ENCODE peak calls at places on chromosomes 5 and 9, in five cellular contexts. U is WTC11, I is GM12864, O is GM20000, E is RWPE1. A is an unnamed sample.

GRCh38 chr9:6924988-6925563 is 167.3 kb downstream of the KDM4C start:
- DNase-seq in O (no peak), E (no peak), U (no peak), I (no peak), A (no peak)

GRCh38 chr9:114919611-114920010 is 10.8 kb downstream of the TNFSF8 start:
- DNase-seq in U (no peak), I (no peak), O (no peak), E (no peak), A (no peak)

GRCh38 chr9:133713960-133714495 is 24.1 kb downstream of the SARDH start:
- DNase-seq in U (no peak), O (no peak), E (no peak), I (no peak), A (no peak)

GRCh38 chr5:128736567-128736966 is 198.5 kb upstream of the FBN2 start:
- DNase-seq in O (no peak), E (peak; percentile 13), I (no peak), U (no peak), A (no peak)

GRCh38 chr9:124311283-124311682 is 53.5 kb downstream of the NEK6 start:
- DNase-seq in O (no peak), U (peak; percentile 53), E (no peak), I (no peak), A (no peak)

GRCh38 chr5:173320259-173320658 is 8.0 kb downstream of the STC2 start:
- DNase-seq in E (no peak), O (no peak), U (no peak), I (no peak), A (no peak)

GRCh38 chr5:19546521-19546920 is 441.5 kb downstream of the CDH18 start:
- DNase-seq in E (no peak), O (no peak), I (no peak), U (no peak), A (no peak)

GRCh38 chr9:114134827-114135396 is 20.4 kb upstream of the COL27A1 start:
- DNase-seq in O (no peak), U (no peak), E (no peak), I (no peak), A (no peak)

GRCh38 chr9:117718085-117718484 is 13.9 kb downstream of the TLR4 start:
- DNase-seq in I (peak; percentile 46), U (no peak), E (no peak), O (peak; percentile 25), A (peak; percentile 7)

GRCh38 chr5:178329331-178329730 is 96.7 kb upstream of the PHYKPL start:
- DNase-seq in I (no peak), U (no peak), E (no peak), O (no peak), A (no peak)

GRCh38 chr9:94799578-94800264 is 73.2 kb downstream of the AOPEP start:
- DNase-seq in U (no peak), E (peak; percentile 65), O (no peak), I (no peak), A (no peak)

GRCh38 chr5:149011084-149011483 is 51.8 kb downstream of the SH3TC2 start:
- DNase-seq in E (peak; percentile 93), U (no peak), I (no peak), O (no peak), A (no peak)

GRCh38 chr5:143495124-143495523 is 91.6 kb upstream of the NR3C1 start:
- DNase-seq in U (no peak), E (peak; percentile 56), O (no peak), I (no peak), A (no peak)

GRCh38 chr5:135235551-135236100 is 163.4 kb downstream of the MACROH2A1 start:
- DNase-seq in I (no peak), O (no peak), U (no peak), E (peak; percentile 31), A (no peak)

GRCh38 chr5:60101561-60101960 is 208.0 kb upstream of the PDE4D start:
- DNase-seq in O (no peak), E (no peak), I (no peak), U (no peak), A (no peak)

GRCh38 chr5:178230879-178231735 is 1.5 kb downstream of the PHYKPL start:
- DNase-seq in O (no peak), I (no peak), U (no peak), E (no peak), A (no peak)

GRCh38 chr9:18587988-18588387 is 114.0 kb downstream of the ADAMTSL1 start:
- DNase-seq in I (no peak), O (no peak), E (no peak), U (no peak), A (no peak)

DNA sequence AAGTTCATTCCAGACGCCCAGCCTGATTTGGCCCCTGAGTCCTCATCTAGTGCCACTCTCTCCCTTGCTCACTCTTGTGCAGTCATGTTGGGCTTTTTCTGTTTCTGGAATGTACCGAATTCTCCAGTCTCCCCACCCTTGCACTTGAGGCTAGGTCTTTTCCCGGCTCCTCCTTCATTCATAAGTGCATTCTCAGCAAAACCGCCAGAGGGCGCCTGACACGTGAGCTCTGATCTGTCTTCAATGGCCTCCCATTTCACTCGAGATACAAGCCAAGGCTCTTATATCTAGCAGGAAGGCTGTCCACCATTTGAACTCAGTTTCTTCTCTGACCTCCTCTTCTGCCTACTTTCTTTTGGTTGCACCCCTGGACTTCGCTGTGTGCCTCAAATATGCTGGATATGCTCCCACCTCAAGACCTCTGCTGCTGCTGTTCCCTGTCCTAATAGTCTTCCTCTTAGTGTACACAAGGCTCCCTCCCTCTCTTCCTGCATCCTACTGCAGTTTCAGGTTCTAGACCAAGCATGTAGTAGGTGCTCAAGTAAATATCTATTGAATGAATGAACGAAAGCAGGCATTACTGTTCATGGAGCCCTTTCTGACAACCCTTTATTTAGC is 568.1 kb upstream of the WWC1 start:
- DNase-seq in I (peak; percentile 30), U (peak; percentile 79), O (peak; percentile 75), E (peak; percentile 91), A (peak; percentile 69)
- TF ChIP-seq CTCF in I (peak; percentile 95), U (peak; percentile 93), O (peak; percentile 75), E (peak; percentile 92), A (peak; percentile 84)

GRCh38 chr5:125043781-125044391 is 297.4 kb upstream of the ZNF608 start:
- DNase-seq in E (peak; percentile 88), O (no peak), U (no peak), I (no peak), A (no peak)
- TF ChIP-seq CTCF in E (no peak), O (no peak), U (no peak), I (no peak), A (no peak)

DNA sequence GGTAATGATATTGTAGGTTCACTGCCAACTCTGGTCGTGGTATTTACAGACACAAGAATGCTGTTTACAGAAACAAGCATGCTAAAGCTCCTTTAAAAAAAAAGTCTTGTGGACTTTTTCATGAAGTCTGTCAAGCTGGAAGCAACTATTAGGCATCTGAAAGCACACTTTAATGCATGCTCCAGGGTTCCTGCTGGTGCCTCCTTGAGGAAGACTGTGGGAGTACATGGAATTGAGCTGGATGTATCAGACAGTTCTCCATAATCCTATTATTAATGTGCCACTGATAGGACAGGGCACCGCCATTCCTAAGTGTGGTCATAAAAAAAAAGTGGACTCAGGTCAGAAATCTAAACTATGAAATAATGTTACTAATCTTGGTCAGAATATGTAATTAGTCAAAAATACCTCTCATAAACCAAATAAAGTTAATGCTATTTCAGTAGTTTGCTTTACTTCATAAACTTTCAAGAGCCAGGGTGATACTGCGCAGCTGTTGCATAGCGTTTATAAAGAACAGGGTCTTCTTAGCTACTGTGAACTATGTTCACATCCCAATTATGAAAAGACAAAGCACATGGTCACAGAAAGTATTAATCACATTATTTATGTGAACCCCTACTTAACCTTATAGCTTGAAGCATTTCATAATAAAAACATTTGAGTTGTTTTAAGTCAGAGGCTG is 390.8 kb upstream of the PTGER4 start:
- DNase-seq in O (no peak), E (no peak), U (peak; percentile 11), I (no peak), A (no peak)
- TF ChIP-seq CTCF in O (no peak), E (no peak), U (peak; percentile 8), I (no peak), A (no peak)

GRCh38 chr5:122363623-122364022 is 51.6 kb downstream of the SNCAIP start:
- DNase-seq in U (no peak), I (no peak), E (no peak), O (no peak), A (no peak)
- TF ChIP-seq CTCF in U (no peak), I (no peak), E (no peak), O (no peak), A (no peak)

DNA sequence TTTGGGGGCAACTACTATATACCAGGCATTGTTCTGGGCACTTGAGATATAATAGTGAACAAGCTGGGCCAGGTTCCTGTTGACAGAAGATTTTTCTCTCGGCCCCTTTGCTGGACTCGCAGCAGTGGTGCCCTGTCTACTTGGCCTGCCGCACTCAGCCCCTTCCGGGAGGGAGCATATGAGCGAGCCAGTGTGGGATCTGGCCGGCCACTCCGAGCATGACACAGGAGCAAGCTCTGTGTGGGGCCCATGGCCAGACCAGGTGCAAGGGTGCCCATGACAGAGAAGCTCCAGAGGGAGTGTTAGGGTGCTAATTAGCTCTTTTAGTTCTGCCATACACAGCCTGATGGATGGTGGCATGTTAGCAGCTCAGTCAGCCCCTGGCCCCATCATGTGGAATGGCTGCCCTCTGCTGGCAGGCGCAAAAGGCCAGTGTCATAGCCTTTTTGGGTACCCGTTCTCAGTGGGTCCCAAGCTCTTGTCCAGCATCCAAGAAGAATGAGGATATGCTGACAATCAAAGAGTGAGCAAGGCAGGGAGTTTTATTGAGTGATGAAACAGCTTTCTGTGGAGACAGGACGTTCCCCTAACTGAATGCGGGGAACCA is 9.3 kb upstream of the KIF4B start:
- DNase-seq in O (no peak), U (peak; percentile 69), I (no peak), E (peak; percentile 16), A (no peak)
- TF ChIP-seq CTCF in O (no peak), U (no peak), I (peak; percentile 64), E (peak; percentile 38), A (peak; percentile 64)

GRCh38 chr9:3648722-3649121 is 122.9 kb upstream of the RFX3 start:
- DNase-seq in I (no peak), U (no peak), E (no peak), O (no peak), A (no peak)

GRCh38 chr9:3650994-3651622 is 125.3 kb upstream of the RFX3 start:
- DNase-seq in U (no peak), O (no peak), I (peak; percentile 7), E (no peak), A (peak; percentile 15)

GRCh38 chr9:3648266-3648665 is 122.5 kb upstream of the RFX3 start:
- DNase-seq in E (no peak), I (no peak), O (no peak), U (no peak), A (no peak)

GRCh38 chr9:3646226-3646625 is 120.4 kb upstream of the RFX3 start:
- DNase-seq in O (no peak), I (no peak), U (no peak), E (no peak), A (no peak)

DNA sequence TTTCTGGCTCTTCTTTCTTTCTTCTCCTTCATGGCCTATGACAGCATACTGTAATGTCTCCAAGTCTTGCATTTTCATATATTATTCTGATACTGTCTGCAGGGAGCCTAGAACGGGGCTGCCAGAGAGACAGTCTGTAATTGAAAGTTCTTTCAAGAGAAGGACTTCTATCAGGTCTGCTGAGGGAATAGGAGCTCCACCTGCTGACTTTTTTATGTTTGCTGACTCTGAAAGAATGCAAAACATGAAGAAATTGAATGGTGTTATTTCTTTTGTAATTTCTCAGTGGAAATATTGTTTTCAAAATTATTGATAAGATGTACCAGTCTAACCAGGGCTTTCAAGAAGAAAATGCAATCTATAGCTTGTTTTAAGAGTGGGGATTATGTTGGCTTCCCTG is 121.9 kb upstream of the RFX3 start:
- DNase-seq in I (no peak), O (no peak), U (no peak), E (no peak), A (no peak)
- TF ChIP-seq CTCF in I (no peak), O (no peak), U (no peak), E (no peak), A (peak; percentile 37)

GRCh38 chr5:38547257-38547656 is 9.2 kb downstream of the LIFR start:
- DNase-seq in U (no peak), O (no peak), E (no peak), I (no peak), A (no peak)
- TF ChIP-seq CTCF in U (no peak), O (no peak), E (no peak), I (no peak), A (no peak)